ENCODE peak calls at places on chromosome 4, in nine cellular contexts. K, R, Z, W, C, U, O, Y and T are unnamed samples. For H3K4me1, the result is how much of the 10 kb centered on the place peaks cover.

GRCh38 chr4:133150643-133151300 is 1.7 kb downstream of the PCDH10 start:
- DNase-seq in K (no peak), U (no peak), O (no peak), C (no peak), W (peak), R (no peak), Z (no peak), Y (peak), T (peak)

GRCh38 chr4:110196871-110197420 is 1.5 kb downstream of the ELOVL6 start:
- DNase-seq in R (no peak), W (peak), Y (peak), K (peak), O (peak), C (peak), U (peak), Z (peak), T (peak)

GRCh38 chr4:99835942-99836341 is 19.3 kb downstream of the DAPP1 start:
- DNase-seq in Y (no peak), W (no peak), O (no peak), K (no peak), C (no peak), R (no peak), U (no peak), Z (no peak), T (no peak)

GRCh38 chr4:13218316-13218958 is 265.7 kb downstream of the RAB28 start:
- DNase-seq in C (no peak), Z (no peak), Y (no peak), O (no peak), U (no peak), W (no peak), K (no peak), R (no peak), T (peak)

GRCh38 chr4:7391637-7392437 is 42.9 kb downstream of the PSAPL1 start:
- DNase-seq in U (no peak), W (peak), K (peak), C (no peak), O (no peak), Z (no peak), R (no peak), Y (no peak), T (no peak)

GRCh38 chr4:12884846-12885796 is 599.0 kb downstream of the RAB28 start:
- DNase-seq in W (no peak), U (no peak), C (no peak), K (no peak), R (no peak), Z (no peak), Y (no peak), O (no peak), T (no peak)

GRCh38 chr4:55398461-55398860 is 2.7 kb downstream of the TMEM165 start:
- DNase-seq in W (no peak), Z (peak), K (no peak), R (no peak), O (no peak), Y (no peak), U (no peak), C (no peak), T (no peak)

GRCh38 chr4:169909479-169909878 is 116.7 kb downstream of the MFAP3L start:
- DNase-seq in K (no peak), Y (no peak), Z (no peak), C (no peak), O (no peak), U (no peak), R (no peak), W (no peak), T (no peak)

GRCh38 chr4:89708903-89709361 is 128.0 kb downstream of the SNCA start:
- DNase-seq in U (no peak), C (no peak), R (no peak), Z (peak), K (no peak), O (no peak), Y (no peak), W (no peak), T (no peak)

GRCh38 chr4:65917486-65917885 is 247.2 kb upstream of the EPHA5 start:
- DNase-seq in U (no peak), K (no peak), R (no peak), Y (no peak), O (no peak), Z (no peak), C (no peak), W (no peak), T (no peak)

GRCh38 chr4:115357767-115358166 is 244.3 kb upstream of the NDST4 start:
- DNase-seq in W (no peak), R (no peak), Y (no peak), C (no peak), U (no peak), Z (no peak), K (no peak), O (no peak), T (no peak)

GRCh38 chr4:142815834-142816233 is 30.3 kb downstream of the INPP4B start:
- DNase-seq in W (no peak), K (no peak), R (no peak), O (no peak), Z (peak), U (no peak), C (no peak), Y (peak), T (no peak)

GRCh38 chr4:25760518-25761157 is 102.2 kb downstream of the SEL1L3 start:
- DNase-seq in W (no peak), U (no peak), C (no peak), K (no peak), O (no peak), Y (no peak), R (no peak), Z (peak), T (no peak)

GRCh38 chr4:152415980-152416379 is 119.9 kb downstream of the FBXW7 start:
- DNase-seq in U (no peak), R (no peak), K (no peak), O (no peak), W (no peak), Y (no peak), C (no peak), Z (peak), T (no peak)

GRCh38 chr4:15676039-15676438 is 5.6 kb upstream of the FAM200B start:
- DNase-seq in Z (no peak), U (no peak), O (no peak), Y (no peak), R (no peak), C (no peak), K (no peak), W (no peak), T (no peak)
- H3K4me1 ChIP-seq in Z (under half), U (under half), O (under half), Y (under half), R (under half), C (under half), K (under half), W (under half), T (under half)

DNA sequence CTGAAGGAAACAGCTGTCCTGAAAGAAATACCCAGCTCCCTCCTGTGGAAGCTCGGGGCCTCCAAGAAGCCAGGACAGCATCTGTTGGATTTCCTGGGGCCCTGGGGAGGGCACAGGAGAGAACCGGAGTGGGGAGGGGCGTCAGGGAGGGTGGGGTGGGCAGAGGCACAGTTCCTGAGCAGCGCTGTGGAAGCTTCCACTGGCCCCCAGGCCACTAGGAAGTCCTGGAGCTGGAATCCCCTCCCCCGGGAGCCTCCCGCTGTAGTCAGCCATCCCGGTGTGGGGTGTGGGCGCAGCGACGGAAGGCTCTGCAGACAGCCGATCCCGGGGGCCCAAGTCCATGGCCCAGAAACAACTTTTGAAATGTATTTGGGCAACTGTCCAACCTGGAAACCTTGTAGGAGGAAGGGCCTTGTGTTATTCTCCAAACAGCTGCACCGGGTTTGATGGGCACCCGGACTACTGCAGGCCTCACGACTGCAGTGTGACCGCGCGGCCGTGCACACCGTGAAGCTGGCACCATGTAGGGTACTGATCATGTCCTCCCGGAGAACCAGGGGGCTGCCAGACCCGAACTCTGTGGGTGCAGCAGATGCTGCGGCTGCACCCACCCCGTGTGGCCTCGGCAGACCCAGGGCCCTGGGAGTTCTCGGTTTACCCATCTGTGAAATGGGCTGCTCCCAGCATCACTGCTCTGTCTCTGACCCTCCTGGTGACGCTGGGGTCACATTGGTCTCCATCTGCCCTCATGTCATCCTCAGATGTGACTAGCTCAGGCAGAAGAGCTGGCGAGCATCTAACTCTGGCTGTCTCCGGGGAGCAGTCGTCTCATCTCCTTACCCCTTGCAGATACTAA is 68.5 kb upstream of the HMX1 start:
- DNase-seq in U (no peak), C (no peak), W (no peak), K (no peak), Y (no peak), R (no peak), O (no peak), Z (no peak), T (no peak)
- H3K4me3 ChIP-seq in U (no peak), C (no peak), W (no peak), K (no peak), Y (no peak), R (no peak), O (no peak), Z (no peak), T (no peak)

DNA sequence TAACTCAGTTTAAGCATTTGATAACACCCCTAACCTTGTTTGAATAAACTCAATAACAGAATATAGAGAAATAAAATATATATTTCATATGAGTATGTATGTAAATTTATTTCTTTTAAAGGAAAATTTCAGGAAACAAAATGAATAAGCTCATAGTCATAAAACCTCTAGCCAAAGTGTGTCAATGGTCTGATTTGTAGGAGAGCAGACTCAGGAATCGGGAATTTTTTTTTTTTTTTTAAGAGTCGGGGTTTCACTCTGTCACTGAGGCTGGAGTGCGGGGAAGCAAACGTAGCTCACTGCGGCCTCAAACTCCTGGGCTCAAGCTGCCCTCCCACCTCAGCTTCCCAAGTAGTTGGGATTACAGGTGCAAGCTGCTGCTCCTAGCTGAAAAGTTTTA is 2.4 kb downstream of the PKD2 start:
- DNase-seq in Y (no peak), U (no peak), R (no peak), O (no peak), Z (no peak), K (no peak), C (no peak), W (no peak), T (no peak)
- H3K4me1 ChIP-seq in Y (under half), U (under half), R (under half), O (under half), Z (under half), K (under half), C (under half), W (under half), T (under half)

GRCh38 chr4:81392164-81392563 is 79.5 kb downstream of the RASGEF1B start:
- DNase-seq in Z (no peak), O (no peak), C (no peak), Y (no peak), R (no peak), K (no peak), W (no peak), U (peak), T (no peak)
- H3K4me3 ChIP-seq in Z (no peak), O (no peak), C (no peak), Y (no peak), R (no peak), K (no peak), W (no peak), U (no peak), T (no peak)

GRCh38 chr4:141347738-141348524 is 127.2 kb downstream of the ZNF330 start:
- DNase-seq in Z (peak), O (no peak), U (no peak), K (no peak), C (no peak), R (no peak), W (no peak), Y (peak), T (no peak)
- H3K4me1 ChIP-seq in Z (under half), O (under half), U (under half), K (under half), C (under half), R (under half), W (under half), Y (under half), T (under half)

GRCh38 chr4:108398836-108399235 is 221.5 kb upstream of the RPL34 start:
- DNase-seq in W (no peak), O (no peak), C (no peak), Y (no peak), Z (no peak), R (no peak), K (no peak), U (no peak), T (no peak)
- H3K4me3 ChIP-seq in W (no peak), O (no peak), C (no peak), Y (no peak), Z (no peak), R (no peak), K (no peak), U (no peak), T (no peak)

GRCh38 chr4:173243917-173244658 is 75.5 kb downstream of the GALNT7 start:
- DNase-seq in K (no peak), Y (no peak), C (no peak), W (no peak), Z (no peak), R (no peak), U (no peak), O (no peak), T (no peak)
- H3K4me1 ChIP-seq in K (under half), Y (under half), C (under half), W (under half), Z (under half), R (under half), U (under half), O (under half), T (under half)

GRCh38 chr4:24745172-24745895 is 50.0 kb upstream of the SOD3 start:
- DNase-seq in U (no peak), Y (no peak), O (no peak), R (no peak), C (no peak), K (no peak), Z (no peak), W (no peak), T (no peak)

GRCh38 chr4:24750106-24750505 is 45.3 kb upstream of the SOD3 start:
- DNase-seq in K (no peak), Y (no peak), C (no peak), O (no peak), U (no peak), R (no peak), Z (no peak), W (no peak), T (no peak)

GRCh38 chr4:24748023-24748422 is 47.4 kb upstream of the SOD3 start:
- DNase-seq in C (no peak), R (no peak), Z (no peak), U (no peak), W (no peak), O (no peak), Y (no peak), K (no peak), T (no peak)

GRCh38 chr4:24748758-24749350 is 46.5 kb upstream of the SOD3 start:
- DNase-seq in W (no peak), Z (no peak), Y (peak), R (no peak), K (no peak), U (no peak), C (no peak), O (no peak), T (no peak)

GRCh38 chr4:24747234-24747975 is 48.0 kb upstream of the SOD3 start:
- DNase-seq in K (no peak), O (no peak), R (no peak), Z (no peak), Y (no peak), C (no peak), W (no peak), U (no peak), T (no peak)
- H3K4me3 ChIP-seq in K (no peak), O (no peak), R (no peak), Z (no peak), Y (no peak), C (no peak), W (no peak), U (no peak), T (no peak)